ENCODE peak calls at places on chromosomes 13 and 19, in nine cellular contexts. M, W, R, T, K, E, Q, L and S are unnamed samples.

GRCh38 chr13:82693607-82694006 is 1188.7 kb downstream of the SLITRK1 start:
- DNase-seq in M (no peak), W (no peak), R (no peak), T (no peak), K (no peak), E (no peak), Q (no peak), L (no peak), S (no peak)

GRCh38 chr13:42967660-42968059 is 24.4 kb downstream of the EPSTI1 start:
- DNase-seq in M (no peak), W (no peak), R (no peak), T (no peak), K (no peak), E (no peak), Q (no peak), L (no peak), S (no peak)

GRCh38 chr19:1401138-1401888 is at the start of gene GAMT:
- DNase-seq in M (peak), W (peak), R (no peak), T (no peak), K (peak), E (no peak), Q (no peak), L (no peak), S (no peak)

GRCh38 chr19:38277549-38277948 is 13.2 kb downstream of the SPINT2 start:
- DNase-seq in M (no peak), W (no peak), R (no peak), T (no peak), K (no peak), E (no peak), Q (no peak), L (no peak), S (no peak)

GRCh38 chr19:49488046-49488862 is 846 bp downstream of the RPL13A start:
- DNase-seq in M (no peak), W (no peak), R (no peak), T (no peak), K (no peak), E (no peak), Q (no peak), L (no peak), S (no peak)

GRCh38 chr13:99224019-99224418 is 23.4 kb downstream of the UBAC2 start:
- DNase-seq in M (no peak), W (no peak), R (no peak), T (no peak), K (no peak), E (no peak), Q (no peak), L (no peak), S (no peak)

GRCh38 chr13:41186481-41186880 is 7.9 kb downstream of the KBTBD7 start:
- DNase-seq in M (no peak), W (no peak), R (no peak), T (no peak), K (no peak), E (no peak), Q (no peak), L (no peak), S (no peak)

GRCh38 chr19:46133101-46133627 is 8.7 kb upstream of the IGFL3 start:
- DNase-seq in M (peak), W (no peak), R (no peak), T (peak), K (peak), E (peak), Q (no peak), L (no peak), S (peak)

GRCh38 chr19:3692141-3693029 is 7.9 kb downstream of the PIP5K1C start:
- DNase-seq in M (no peak), W (no peak), R (no peak), T (no peak), K (no peak), E (no peak), Q (no peak), L (peak), S (no peak)

GRCh38 chr13:20348645-20349408 is 116.7 kb upstream of the GJB6 start:
- DNase-seq in M (no peak), W (no peak), R (no peak), T (no peak), K (no peak), E (no peak), Q (no peak), L (no peak), S (no peak)

GRCh38 chr13:48749699-48750473 is 96.2 kb downstream of the CYSLTR2 start:
- DNase-seq in M (peak), W (peak), R (peak), T (peak), K (peak), E (peak), Q (peak), L (no peak), S (peak)

GRCh38 chr19:50739132-50739746 is 16.1 kb downstream of the CLEC11A start:
- DNase-seq in M (no peak), W (no peak), R (no peak), T (no peak), K (no peak), E (no peak), Q (no peak), L (no peak), S (no peak)

GRCh38 chr19:3851254-3852176 is 17.3 kb downstream of the ZFR2 start:
- DNase-seq in M (no peak), W (no peak), R (no peak), T (no peak), K (no peak), E (peak), Q (no peak), L (no peak), S (no peak)

GRCh38 chr13:34030782-34031181 is 212.8 kb downstream of the RFC3 start:
- DNase-seq in M (no peak), W (no peak), R (no peak), T (no peak), K (no peak), E (peak), Q (no peak), L (no peak), S (no peak)

GRCh38 chr19:4969772-4970531 is 1.0 kb downstream of the KDM4B start:
- DNase-seq in M (no peak), W (no peak), R (no peak), T (no peak), K (no peak), E (no peak), Q (no peak), L (no peak), S (no peak)

GRCh38 chr13:27266937-27267336 is 3.7 kb upstream of the RASL11A start:
- DNase-seq in M (no peak), W (no peak), R (no peak), T (no peak), K (no peak), E (no peak), Q (no peak), L (no peak), S (no peak)

GRCh38 chr19:44741841-44742352 is 6.6 kb upstream of the BCL3 start:
- DNase-seq in M (no peak), W (no peak), R (peak), T (peak), K (peak), E (peak), Q (peak), L (no peak), S (peak)

GRCh38 chr13:113209336-113209879 is at the start of gene CUL4A:
- DNase-seq in M (peak), W (peak), R (peak), T (no peak), K (peak), E (no peak), Q (peak), L (peak), S (peak)

GRCh38 chr13:112486386-112487126 is 101.4 kb downstream of the TUBGCP3 start:
- DNase-seq in M (no peak), W (no peak), R (no peak), T (no peak), K (no peak), E (no peak), Q (no peak), L (no peak), S (no peak)

GRCh38 chr19:46489445-46490272 is 6.0 kb downstream of the PNMA8B start:
- DNase-seq in M (no peak), W (no peak), R (peak), T (no peak), K (no peak), E (no peak), Q (peak), L (no peak), S (no peak)

GRCh38 chr13:41034862-41035261 is 15.7 kb upstream of the ELF1 start:
- DNase-seq in M (no peak), W (no peak), R (no peak), T (no peak), K (no peak), E (peak), Q (no peak), L (no peak), S (no peak)

GRCh38 chr13:75485286-75486062 is 3.5 kb upstream of the TBC1D4 start:
- DNase-seq in M (no peak), W (no peak), R (no peak), T (no peak), K (no peak), E (peak), Q (no peak), L (no peak), S (no peak)

GRCh38 chr19:571127-571974 is 1.0 kb upstream of the BSG start:
- DNase-seq in M (peak), W (peak), R (no peak), T (no peak), K (peak), E (peak), Q (peak), L (no peak), S (no peak)

GRCh38 chr19:39845621-39846175 is 481 bp downstream of the FBL start:
- DNase-seq in M (peak), W (no peak), R (no peak), T (no peak), K (no peak), E (peak), Q (no peak), L (no peak), S (no peak)

GRCh38 chr19:17554968-17555479 is 425 bp upstream of the COLGALT1 start:
- DNase-seq in M (no peak), W (no peak), R (no peak), T (no peak), K (no peak), E (no peak), Q (no peak), L (no peak), S (no peak)

GRCh38 chr19:42253245-42254082 is 1.5 kb downstream of the ERF start:
- DNase-seq in M (peak), W (peak), R (peak), T (no peak), K (peak), E (peak), Q (peak), L (no peak), S (no peak)

GRCh38 chr19:11164879-11165406 is 9.4 kb upstream of the SPC24 start:
- DNase-seq in M (no peak), W (no peak), R (peak), T (peak), K (no peak), E (no peak), Q (peak), L (no peak), S (no peak)

GRCh38 chr19:45716314-45717130 is 14.2 kb downstream of the FBXO46 start:
- DNase-seq in M (no peak), W (no peak), R (no peak), T (no peak), K (peak), E (peak), Q (no peak), L (no peak), S (no peak)